ENCODE peak calls at places on chromosomes 13 and 19, in nine cellular contexts. H is astrocyte, U is endothelial cell, T is NCI-H748 treated with DMSO at 0.1 percent for 48 hours, L is tibial nerve, R is DMS153, F is GM13976, O is Karpas-422, Z is head of caudate nucleus. I is an unnamed sample.
A peak's percentile ranks its signal among the peaks of the same experiment; 100 is the strongest.

GRCh38 chr19:44260695-44261446 is 1.2 kb downstream of the ZNF233 start:
- DNase-seq in O (no peak), R (no peak), L (no peak), Z (no peak), T (no peak), U (no peak), F (no peak), H (no peak), I (no peak)

GRCh38 chr13:65913173-65913572 is 1317.0 kb downstream of the PCDH9 start:
- DNase-seq in R (no peak), O (no peak), F (no peak), Z (no peak), T (no peak), U (no peak), L (no peak), H (peak; percentile 89), I (no peak)

GRCh38 chr19:45182758-45183157 is 4.2 kb downstream of the BLOC1S3 start:
- DNase-seq in L (no peak), F (no peak), O (no peak), R (no peak), Z (no peak), T (no peak), H (no peak), U (no peak), I (no peak)

GRCh38 chr13:49020940-49021548 is 45.3 kb downstream of the FNDC3A start:
- DNase-seq in T (no peak), F (no peak), R (no peak), O (peak; percentile 10), L (no peak), Z (no peak), H (peak; percentile 33), U (no peak), I (no peak)

GRCh38 chr19:18849838-18850400 is 18.2 kb downstream of the UPF1 start:
- DNase-seq in Z (no peak), U (no peak), L (no peak), R (no peak), F (no peak), H (no peak), O (no peak), T (no peak), I (no peak)

GRCh38 chr13:49791214-49791752 is 1.2 kb downstream of the KPNA3 start:
- DNase-seq in Z (no peak), U (peak; percentile 4), O (peak; percentile 77), H (peak; percentile 8), F (peak; percentile 50), R (peak; percentile 23), L (peak; percentile 16), T (peak; percentile 40), I (no peak)

GRCh38 chr13:27034678-27035111 is 136.9 kb downstream of the USP12 start:
- DNase-seq in O (no peak), Z (no peak), T (no peak), R (no peak), H (no peak), L (no peak), U (peak; percentile 32), F (no peak), I (no peak)

GRCh38 chr13:94390881-94391280 is 88.6 kb downstream of the DCT start:
- DNase-seq in R (no peak), O (no peak), T (no peak), F (no peak), U (no peak), Z (no peak), L (no peak), H (peak; percentile 71), I (no peak)

GRCh38 chr19:1438035-1438932 is at the start of gene RPS15:
- DNase-seq in L (peak; percentile 89), H (peak; percentile 85), T (peak; percentile 76), O (peak; percentile 98), F (peak; percentile 99), R (peak; percentile 54), U (peak; percentile 97), Z (peak; percentile 82), I (peak; percentile 96)

GRCh38 chr19:9622531-9622930 is 1.5 kb upstream of the ZNF561 start:
- DNase-seq in R (no peak), T (no peak), O (no peak), Z (no peak), H (no peak), L (no peak), U (no peak), F (no peak), I (no peak)

GRCh38 chr19:44055870-44056269 is 4.0 kb downstream of the ZNF223 start:
- DNase-seq in O (no peak), L (no peak), Z (no peak), H (no peak), R (no peak), F (no peak), U (no peak), T (no peak), I (no peak)

GRCh38 chr13:111422352-111422751 is 101.9 kb downstream of the TEX29 start:
- DNase-seq in Z (no peak), O (no peak), R (peak; percentile 22), U (no peak), T (no peak), H (no peak), L (no peak), F (no peak), I (no peak)

GRCh38 chr13:21884299-21884878 is 213.5 kb downstream of the FGF9 start:
- DNase-seq in F (no peak), O (no peak), U (no peak), T (peak; percentile 84), Z (no peak), H (no peak), L (no peak), R (peak; percentile 71), I (no peak)

GRCh38 chr19:1066748-1067340 is at the start of gene ARHGAP45:
- DNase-seq in L (no peak), H (no peak), F (peak; percentile 91), Z (no peak), U (no peak), T (no peak), O (peak; percentile 92), R (no peak), I (no peak)

GRCh38 chr13:48278806-48279205 is 24.7 kb upstream of the RB1 start:
- DNase-seq in R (peak; percentile 75), H (no peak), L (no peak), F (no peak), T (peak; percentile 46), Z (no peak), O (no peak), U (no peak), I (no peak)

GRCh38 chr13:98251708-98252107 is 74.6 kb upstream of the RNF113B start:
- DNase-seq in Z (no peak), L (no peak), U (no peak), F (no peak), R (no peak), T (no peak), O (no peak), H (no peak), I (no peak)

GRCh38 chr13:105587786-105588185 is 947.7 kb downstream of the EFNB2 start:
- DNase-seq in O (no peak), T (no peak), U (no peak), L (no peak), H (peak; percentile 67), F (no peak), R (no peak), Z (no peak), I (no peak)

GRCh38 chr19:16325671-16326400 is 1.2 kb downstream of the KLF2 start:
- DNase-seq in L (no peak), U (no peak), O (no peak), R (no peak), H (no peak), Z (no peak), F (no peak), T (peak; percentile 53), I (peak; percentile 78)

GRCh38 chr13:99281811-99282263 is 23.7 kb upstream of the GPR18 start:
- DNase-seq in T (no peak), H (no peak), R (no peak), Z (no peak), L (peak; percentile 76), F (no peak), O (no peak), U (no peak), I (peak; percentile 72)

GRCh38 chr19:45972081-45972943 is 1.4 kb downstream of the NOVA2 start:
- DNase-seq in O (no peak), Z (peak; percentile 64), R (no peak), L (peak; percentile 19), T (peak; percentile 9), U (no peak), F (no peak), H (no peak), I (peak; percentile 24)

GRCh38 chr19:15280915-15281683 is 48.9 kb upstream of the EPHX3 start:
- DNase-seq in O (no peak), H (peak; percentile 81), T (no peak), Z (peak; percentile 73), L (peak; percentile 75), R (peak; percentile 67), U (no peak), F (no peak), I (peak; percentile 92)

GRCh38 chr13:112889351-112890290 is 79.4 kb upstream of the MCF2L start:
- DNase-seq in Z (no peak), U (no peak), F (no peak), T (no peak), H (no peak), O (no peak), R (no peak), L (no peak), I (no peak)

GRCh38 chr13:47869780-47870179 is 131.3 kb downstream of the SUCLA2 start:
- DNase-seq in T (no peak), U (no peak), O (no peak), L (no peak), Z (no peak), R (no peak), F (no peak), H (no peak), I (no peak)

GRCh38 chr19:33390908-33391630 is 17.6 kb downstream of the CEBPG start:
- DNase-seq in T (no peak), F (peak; percentile 29), H (no peak), O (no peak), R (no peak), L (no peak), U (no peak), Z (no peak), I (peak; percentile 22)

GRCh38 chr13:75264611-75265010 is 217.4 kb downstream of the TBC1D4 start:
- DNase-seq in F (no peak), Z (no peak), T (no peak), U (no peak), O (no peak), R (no peak), L (no peak), H (no peak), I (no peak)

GRCh38 chr13:24264976-24265375 is 44.4 kb upstream of the C1QTNF9 start:
- DNase-seq in U (no peak), F (no peak), O (no peak), Z (no peak), L (no peak), H (no peak), T (no peak), R (no peak), I (no peak)

GRCh38 chr13:37225414-37226047 is 120.1 kb upstream of the CSNK1A1L start:
- DNase-seq in U (no peak), F (no peak), R (no peak), L (no peak), O (no peak), Z (no peak), H (peak; percentile 70), T (no peak), I (no peak)

GRCh38 chr19:1181606-1182005 is 7.5 kb upstream of the SBNO2 start:
- DNase-seq in L (no peak), Z (no peak), F (no peak), U (no peak), H (no peak), T (no peak), O (no peak), R (no peak), I (no peak)

GRCh38 chr13:46332772-46333171 is 54.3 kb downstream of the RUBCNL start:
- DNase-seq in R (no peak), H (no peak), Z (no peak), U (no peak), F (no peak), O (no peak), L (no peak), T (no peak), I (no peak)

GRCh38 chr19:16537111-16537510 is 5.1 kb downstream of the CHERP start:
- DNase-seq in T (no peak), F (no peak), H (no peak), O (no peak), R (no peak), L (no peak), Z (no peak), U (no peak), I (no peak)

GRCh38 chr19:58218899-58219298 is 9.8 kb upstream of the ZNF544 start:
- DNase-seq in L (no peak), R (no peak), F (no peak), T (peak; percentile 20), H (no peak), Z (no peak), O (peak; percentile 84), U (peak; percentile 19), I (no peak)